ENCODE peak calls at places on chromosomes 13 and 19, in four cellular contexts. S, Q, F and X are unnamed samples.

GRCh38 chr19:3556978-3557460 is 367 bp downstream of the MFSD12 start:
- DNase-seq in Q (no peak), F (peak; percentile 56), S (no peak), X (no peak)

GRCh38 chr13:59374720-59375119 is 789.0 kb downstream of the DIAPH3 start:
- DNase-seq in S (no peak), F (no peak), Q (no peak), X (no peak)

GRCh38 chr19:55248166-55248675 is 10.6 kb downstream of the PPP6R1 start:
- DNase-seq in Q (no peak), F (no peak), S (no peak), X (no peak)

GRCh38 chr13:111383591-111384440 is 63.4 kb downstream of the TEX29 start:
- DNase-seq in S (no peak), F (no peak), Q (no peak), X (no peak)

GRCh38 chr13:39765801-39766463 is 110.5 kb downstream of the COG6 start:
- DNase-seq in F (peak; percentile 63), S (peak; percentile 26), Q (no peak), X (no peak)

GRCh38 chr13:50082426-50083283 is 67.4 kb downstream of the KCNRG start:
- DNase-seq in S (peak; percentile 37), F (peak; percentile 74), Q (no peak), X (no peak)

GRCh38 chr19:12967907-12968306 is 1.5 kb upstream of the DAND5 start:
- DNase-seq in F (no peak), S (no peak), Q (no peak), X (no peak)

GRCh38 chr19:3508771-3509535 is 2.8 kb downstream of the FZR1 start:
- DNase-seq in S (no peak), F (no peak), Q (no peak), X (no peak)

GRCh38 chr13:29925457-29925856 is 75.0 kb upstream of the UBL3 start:
- DNase-seq in S (peak; percentile 80), Q (no peak), F (peak; percentile 54), X (no peak)

GRCh38 chr19:49490287-49491029 is 3.0 kb downstream of the RPL13A start:
- DNase-seq in S (no peak), Q (no peak), F (no peak), X (no peak)

GRCh38 chr19:45499196-45500180 is 1.2 kb downstream of the PPM1N start:
- DNase-seq in Q (no peak), S (no peak), F (peak; percentile 53), X (no peak)

GRCh38 chr13:36088001-36088400 is 43.2 kb downstream of the DCLK1 start:
- DNase-seq in Q (no peak), F (no peak), S (no peak), X (no peak)

GRCh38 chr19:8149261-8150094 is at the start of gene FBN3:
- DNase-seq in S (no peak), F (no peak), Q (no peak), X (no peak)

GRCh38 chr19:33301011-33301899 is 1.1 kb downstream of the CEBPA start:
- DNase-seq in Q (no peak), F (no peak), S (no peak), X (no peak)

GRCh38 chr19:6272913-6273600 is 6.7 kb downstream of the MLLT1 start:
- DNase-seq in S (no peak), Q (no peak), F (no peak), X (no peak)
- H3K4me3 ChIP-seq in S (no peak overlapping the region), Q (peak overlapping the region; percentile 16), F (no peak overlapping the region), X (no peak overlapping the region)

GRCh38 chr13:28099396-28100148 is 804 bp downstream of the FLT3 start:
- DNase-seq in Q (no peak), F (no peak), S (no peak), X (no peak)

GRCh38 chr13:28097503-28097902 is 2.9 kb downstream of the FLT3 start:
- DNase-seq in F (no peak), Q (no peak), S (no peak), X (no peak)

DNA sequence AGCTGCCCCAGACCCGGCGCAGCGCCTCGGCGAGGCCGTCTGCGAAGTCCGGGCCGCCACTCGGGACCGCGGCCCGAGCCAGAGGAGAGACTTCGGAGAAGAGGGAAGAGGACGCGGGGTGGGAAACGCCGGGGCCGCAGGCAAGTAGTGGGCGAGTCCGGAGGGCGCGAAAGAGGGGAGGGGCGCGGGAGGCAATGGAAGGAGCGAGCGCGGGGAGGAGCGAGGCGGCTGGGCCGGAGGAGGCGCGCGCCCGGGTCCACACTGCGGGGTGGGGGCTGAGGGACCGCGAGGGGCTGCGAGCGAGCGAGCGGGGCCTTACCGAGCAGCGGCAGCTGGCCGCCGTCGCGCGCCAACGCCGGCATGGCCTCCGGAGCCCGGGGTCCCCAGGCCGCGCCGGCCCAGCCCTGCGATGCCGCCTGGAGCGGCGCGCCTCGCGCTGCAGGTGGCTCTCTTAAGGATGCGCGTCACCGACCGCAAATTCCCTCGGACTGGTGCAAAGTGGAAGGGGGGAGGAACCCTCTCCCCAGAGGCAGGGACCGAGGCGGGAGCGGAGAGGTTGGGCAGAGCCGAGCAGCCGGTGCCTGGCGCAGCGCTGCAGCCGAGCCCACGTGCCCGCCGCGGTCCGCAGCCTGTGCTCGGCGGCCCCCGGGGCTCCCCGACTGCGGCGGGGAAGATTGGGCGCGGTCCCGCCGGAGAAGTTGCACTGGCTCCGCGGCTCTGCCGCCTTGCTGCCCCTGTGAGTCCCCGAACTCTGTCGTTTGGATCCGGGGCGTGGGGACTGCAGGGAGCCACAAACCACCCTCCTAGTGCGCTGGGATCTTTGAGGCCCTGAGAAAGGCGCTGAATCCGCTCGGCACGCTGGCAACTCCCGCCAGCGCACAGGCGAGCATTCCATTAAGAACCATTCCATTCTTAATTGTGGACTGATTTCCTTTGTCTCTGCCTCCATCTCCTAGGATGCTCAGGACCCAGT is at the start of gene FLT3:
- DNase-seq in S (no peak), Q (no peak), F (peak; percentile 19), X (no peak)
- H3K4me3 ChIP-seq in S (peak within 1 kb of the TSS; percentile 38), Q (peak within 1 kb of the TSS; percentile 25), F (peak within 1 kb of the TSS; percentile 35), X (peak within 1 kb of the TSS; percentile 33)

GRCh38 chr19:37470216-37470615 is 1.1 kb downstream of the ZNF570 start:
- DNase-seq in F (no peak), Q (no peak), S (no peak), X (no peak)
- H3K4me3 ChIP-seq in F (peak overlapping the region; percentile 89), Q (peak overlapping the region; percentile 71), S (peak overlapping the region; percentile 76), X (peak overlapping the region; percentile 99)

GRCh38 chr13:88125055-88125454 is 453.9 kb downstream of the SLITRK5 start:
- DNase-seq in Q (no peak), S (no peak), F (no peak), X (no peak)
- H3K4me3 ChIP-seq in Q (no peak overlapping the region), S (no peak overlapping the region), F (no peak overlapping the region), X (no peak overlapping the region)

DNA sequence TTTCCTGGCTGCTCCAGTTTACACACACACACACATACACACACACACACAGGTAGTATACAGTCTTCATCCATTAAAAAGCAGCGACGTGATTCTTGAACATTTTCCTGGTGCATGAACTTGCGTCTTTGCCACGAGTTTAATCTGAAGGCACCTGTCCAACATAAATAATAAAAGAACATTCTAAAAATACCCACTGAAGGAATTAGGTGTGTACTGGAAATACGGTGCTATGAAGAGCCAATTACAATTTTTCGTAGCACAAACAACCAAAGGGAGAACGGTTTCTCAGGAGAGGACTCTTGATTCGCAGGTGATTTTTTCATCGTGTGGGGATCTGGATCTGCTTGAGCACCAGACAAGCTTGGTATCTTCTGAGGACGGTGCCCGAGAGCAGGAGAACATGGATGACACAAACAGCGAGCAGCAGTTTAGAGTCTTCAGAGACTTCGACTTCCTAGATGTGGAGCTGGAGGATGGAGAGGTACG is 61.2 kb downstream of the ZAR1L start:
- DNase-seq in S (peak; percentile 45), Q (no peak), F (no peak), X (no peak)
- H3K4me3 ChIP-seq in S (peak overlapping the region; percentile 46), Q (no peak overlapping the region), F (no peak overlapping the region), X (no peak overlapping the region)

DNA sequence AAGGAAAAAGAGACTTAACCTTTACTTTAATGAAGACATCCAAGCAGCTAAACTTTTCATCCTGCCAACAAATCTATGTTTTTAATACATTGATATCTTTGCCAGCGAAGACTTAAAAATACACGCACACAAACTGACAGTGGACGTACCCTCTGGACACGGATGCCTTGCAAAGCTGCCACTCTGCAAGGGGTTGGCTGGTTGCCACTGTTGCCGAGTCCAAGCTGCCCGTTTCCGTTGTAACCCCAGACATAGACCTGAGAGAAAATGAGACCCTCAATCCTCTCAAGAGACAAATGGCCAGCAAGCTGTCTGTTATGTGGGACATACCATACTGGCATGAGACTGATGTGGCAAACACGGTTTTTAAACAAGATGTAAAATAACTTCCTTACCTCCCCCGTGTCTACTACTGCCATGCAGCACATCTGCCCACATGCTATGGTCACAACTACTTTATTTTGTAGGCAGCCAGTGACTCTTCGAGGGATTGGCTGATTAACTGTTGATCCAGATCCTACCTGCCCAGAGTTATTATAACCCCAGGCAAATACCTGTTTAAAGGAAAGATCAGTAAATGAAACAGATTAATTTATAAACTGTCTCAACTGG is 21.2 kb downstream of the RCBTB2 start:
- DNase-seq in Q (no peak), S (no peak), F (peak; percentile 50), X (no peak)
- H3K4me3 ChIP-seq in Q (no peak overlapping the region), S (peak overlapping the region; percentile 17), F (peak overlapping the region; percentile 37), X (no peak overlapping the region)

GRCh38 chr13:43348397-43348796 is 325.0 kb downstream of the DNAJC15 start:
- DNase-seq in F (peak; percentile 26), S (no peak), Q (no peak), X (no peak)
- H3K4me3 ChIP-seq in F (no peak overlapping the region), S (no peak overlapping the region), Q (no peak overlapping the region), X (no peak overlapping the region)

GRCh38 chr13:94168784-94169512 is 310.5 kb downstream of the DCT start:
- DNase-seq in S (no peak), Q (no peak), F (no peak), X (no peak)
- H3K4me3 ChIP-seq in S (no peak overlapping the region), Q (no peak overlapping the region), F (no peak overlapping the region), X (no peak overlapping the region)